ENCODE peak calls at places on chromosomes 16 and 17, in five cellular contexts. S is A549, P is endothelial cell of umbilical vein, L is K562, O is HepG2. M is an unnamed sample.

GRCh38 chr16:78175287-78175686 is 75.8 kb downstream of the WWOX start:
- DNase-seq in S (no peak), P (no peak), L (no peak), O (no peak), M (no peak)

GRCh38 chr16:78494105-78494504 is 394.7 kb downstream of the WWOX start:
- DNase-seq in S (no peak), P (no peak), L (no peak), O (no peak), M (no peak)

GRCh38 chr17:46818319-46818928 is at the start of gene WNT3:
- DNase-seq in S (no peak), P (no peak), L (peak; percentile 86), O (no peak), M (peak; percentile 89)

GRCh38 chr16:49858200-49859129 is 2.6 kb upstream of the ZNF423 start:
- DNase-seq in S (peak; percentile 17), P (peak; percentile 22), L (peak; percentile 45), O (no peak), M (no peak)

GRCh38 chr16:10642964-10643363 is 51.8 kb downstream of the TEKT5 start:
- DNase-seq in S (no peak), P (no peak), L (no peak), O (no peak), M (no peak)

GRCh38 chr17:77306048-77306789 is 165.4 kb downstream of the SEC14L1 start:
- DNase-seq in S (no peak), P (no peak), L (no peak), O (no peak), M (no peak)

GRCh38 chr16:84988328-84989080 is 22.8 kb downstream of the ZDHHC7 start:
- DNase-seq in S (no peak), P (no peak), L (no peak), O (no peak), M (no peak)

GRCh38 chr17:15651001-15651582 is 31.6 kb upstream of the FBXW10B start:
- DNase-seq in S (no peak), P (no peak), L (no peak), O (no peak), M (no peak)

GRCh38 chr17:76917829-76918228 is 49.6 kb downstream of the MGAT5B start:
- DNase-seq in S (no peak), P (no peak), L (no peak), O (no peak), M (no peak)

GRCh38 chr16:85235988-85236831 is 123.9 kb upstream of the CIBAR2 start:
- DNase-seq in S (no peak), P (peak; percentile 46), L (no peak), O (no peak), M (no peak)

GRCh38 chr16:4288148-4288921 is 15.5 kb upstream of the TFAP4 start:
- DNase-seq in S (peak; percentile 86), P (peak; percentile 54), L (peak; percentile 87), O (peak; percentile 55), M (no peak)

GRCh38 chr17:50219939-50220465 is 18.6 kb upstream of the COL1A1 start:
- DNase-seq in S (no peak), P (no peak), L (no peak), O (peak; percentile 87), M (no peak)

GRCh38 chr17:77247048-77247541 is 106.3 kb downstream of the SEC14L1 start:
- DNase-seq in S (peak; percentile 82), P (peak; percentile 63), L (peak; percentile 93), O (peak; percentile 67), M (peak; percentile 96)

GRCh38 chr16:23557779-23558330 is 328 bp downstream of the UBFD1 start:
- DNase-seq in S (no peak), P (no peak), L (no peak), O (peak; percentile 26), M (no peak)

GRCh38 chr17:78341559-78342437 is 18.1 kb downstream of the SOCS3 start:
- DNase-seq in S (peak; percentile 83), P (peak; percentile 43), L (peak; percentile 99), O (no peak), M (peak; percentile 80)

GRCh38 chr17:68759002-68759342 is 157.8 kb upstream of the FAM20A start:
- DNase-seq in S (no peak), P (no peak), L (no peak), O (peak; percentile 59), M (no peak)

GRCh38 chr17:2398188-2398587 is 2.7 kb downstream of the MNT start:
- DNase-seq in S (no peak), P (no peak), L (no peak), O (no peak), M (no peak)

GRCh38 chr17:43860927-43861622 is 14.1 kb downstream of the CD300LG start:
- DNase-seq in S (no peak), P (no peak), L (no peak), O (no peak), M (no peak)

DNA sequence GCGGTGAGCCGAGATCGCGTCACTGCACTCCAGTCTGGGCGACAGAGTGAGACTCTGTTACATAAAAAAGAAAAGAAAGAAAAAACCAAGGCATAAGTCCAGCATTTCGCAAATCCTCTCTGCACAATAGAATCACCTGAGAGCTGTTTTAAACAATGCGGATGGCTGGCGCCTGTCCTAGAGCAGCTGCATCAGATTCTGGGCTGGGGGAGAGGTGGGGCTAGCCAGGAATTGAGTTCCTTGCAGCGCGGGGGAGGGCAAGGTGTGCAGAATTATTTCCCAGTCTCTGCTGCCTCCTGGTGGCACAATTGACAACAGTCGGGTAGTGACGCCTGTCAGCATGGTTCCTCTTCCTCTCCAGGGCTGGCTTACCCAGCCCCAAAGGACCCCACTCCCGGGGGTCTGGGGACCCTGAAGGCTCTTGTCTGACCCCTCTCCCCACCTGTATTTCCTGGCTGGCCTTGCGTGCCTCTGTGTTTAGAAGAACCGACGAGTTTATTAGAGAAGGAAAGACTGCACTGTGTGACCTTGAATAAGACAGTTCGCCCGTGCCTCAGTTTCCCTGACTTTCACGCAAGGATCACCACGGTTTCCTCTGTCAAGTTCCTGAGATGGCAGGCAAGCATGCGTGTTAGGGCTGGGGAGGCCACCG is 41.1 kb upstream of the PLCG2 start:
- DNase-seq in S (peak; percentile 87), P (peak; percentile 81), L (peak; percentile 90), O (peak; percentile 74), M (peak; percentile 92)
- H3K4me3 ChIP-seq in S (peak overlapping the region; percentile 32), P (peak overlapping the region; percentile 40), L (no peak overlapping the region), O (peak overlapping the region; percentile 60), M (no peak overlapping the region)

GRCh38 chr16:3259829-3260228 is 3.4 kb upstream of the MEFV start:
- DNase-seq in S (no peak), P (no peak), L (no peak), O (no peak), M (no peak)
- TF ChIP-seq JUN in S (no peak), P (no peak), L (no peak), O (no peak), M (no peak)

GRCh38 chr17:63699638-63700527 is at the start of gene LIMD2:
- DNase-seq in S (peak; percentile 69), P (peak; percentile 54), L (peak; percentile 97), O (no peak), M (no peak)
- H3K4me3 ChIP-seq in S (peak within 1 kb of the TSS; percentile 70), P (peak within 1 kb of the TSS; percentile 42), L (peak within 1 kb of the TSS; percentile 51), O (peak within 1 kb of the TSS; percentile 77), M (peak within 1 kb of the TSS; percentile 83)

GRCh38 chr17:57551321-57552079 is 193.6 kb downstream of the CCDC182 start:
- DNase-seq in S (no peak), P (no peak), L (no peak), O (no peak), M (no peak)

GRCh38 chr17:57553991-57554825 is 190.9 kb downstream of the CCDC182 start:
- DNase-seq in S (no peak), P (no peak), L (peak; percentile 58), O (no peak), M (no peak)

GRCh38 chr17:57553525-57553924 is 191.6 kb downstream of the CCDC182 start:
- DNase-seq in S (no peak), P (no peak), L (peak; percentile 66), O (no peak), M (no peak)

GRCh38 chr17:57550671-57551315 is 194.3 kb downstream of the CCDC182 start:
- DNase-seq in S (no peak), P (no peak), L (no peak), O (no peak), M (no peak)

DNA sequence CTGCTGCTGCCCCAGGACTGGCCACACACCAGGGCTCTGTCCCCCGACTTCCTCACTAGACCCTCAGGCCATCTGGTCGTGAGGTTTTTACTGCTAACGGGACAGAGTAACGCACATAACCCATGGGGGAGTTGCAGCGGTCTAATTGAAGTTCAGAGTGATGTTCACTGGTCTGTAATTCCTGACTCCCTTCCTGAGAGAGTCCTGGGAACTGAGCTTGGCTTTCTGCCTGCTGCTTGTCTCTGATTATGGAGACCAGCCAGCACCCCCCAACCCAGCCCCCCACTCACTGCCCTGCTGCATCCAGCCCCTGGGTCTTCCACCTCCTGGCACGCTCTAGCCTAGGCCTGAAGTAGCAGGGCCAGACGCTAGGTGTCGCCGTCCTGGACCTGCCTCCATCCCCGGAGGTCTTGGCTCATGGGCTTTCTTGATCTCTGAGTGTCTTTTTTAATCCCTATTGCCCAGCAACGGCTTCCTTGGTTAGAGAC is 192.9 kb downstream of the CCDC182 start:
- DNase-seq in S (no peak), P (no peak), L (peak; percentile 58), O (no peak), M (no peak)
- TF ChIP-seq JUN in S (no peak), P (no peak), L (no peak), O (no peak), M (no peak)

GRCh38 chr17:36992701-36993100 is 43.9 kb downstream of the AATF start:
- DNase-seq in S (no peak), P (no peak), L (no peak), O (no peak), M (no peak)
- H3K4me3 ChIP-seq in S (no peak overlapping the region), P (no peak overlapping the region), L (no peak overlapping the region), O (no peak overlapping the region), M (no peak overlapping the region)

GRCh38 chr17:29613371-29613837 is 9.3 kb downstream of the CORO6 start:
- DNase-seq in S (no peak), P (peak; percentile 90), L (no peak), O (peak; percentile 77), M (peak; percentile 100)

GRCh38 chr17:29611351-29612093 is 11.2 kb downstream of the CORO6 start:
- DNase-seq in S (no peak), P (no peak), L (no peak), O (no peak), M (no peak)

GRCh38 chr17:29612404-29613370 is 10.0 kb downstream of the CORO6 start:
- DNase-seq in S (no peak), P (no peak), L (no peak), O (no peak), M (no peak)

GRCh38 chr17:29610395-29610794 is 12.3 kb downstream of the CORO6 start:
- DNase-seq in S (no peak), P (no peak), L (no peak), O (no peak), M (no peak)

DNA sequence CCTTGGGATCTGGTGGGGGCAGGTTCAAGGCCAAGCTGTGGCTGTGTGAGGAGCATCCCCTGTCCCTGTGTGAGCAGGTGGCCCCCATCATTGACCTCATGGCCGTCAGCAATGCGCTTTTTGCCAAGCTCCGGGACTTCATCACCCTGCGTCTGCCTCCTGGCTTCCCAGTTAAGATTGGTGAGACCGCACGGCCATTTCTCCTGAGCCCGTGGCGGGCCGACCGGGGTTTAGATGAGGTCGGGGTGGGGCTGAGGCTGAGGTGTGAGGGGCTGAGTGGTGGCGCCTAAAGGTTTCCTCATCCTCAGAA is 10.7 kb downstream of the CORO6 start:
- DNase-seq in S (no peak), P (no peak), L (no peak), O (no peak), M (no peak)
- TF ChIP-seq JUN in S (no peak), P (no peak), L (no peak), O (no peak), M (no peak)